ENCODE peak calls at places on chromosome 15, in seven cellular contexts. M is GM12865; X is IMR-90; U is kidney epithelial cell; Y is CD4-positive, CD25-positive, alpha-beta regulatory T cell; B is prostate gland; Q is thyroid gland. H is an unnamed sample.

GRCh38 chr15:101549647-101550046 is 60.1 kb upstream of the PCSK6 start:
- DNase-seq in B (no peak), X (no peak), U (no peak), Q (no peak), Y (no peak), M (no peak), H (no peak)

GRCh38 chr15:65970937-65971740 is 101.8 kb downstream of the RAB11A start:
- DNase-seq in Q (no peak), Y (no peak), X (peak; percentile 2), B (no peak), M (no peak), U (no peak), H (no peak)

GRCh38 chr15:38308797-38309196 is 56.2 kb downstream of the SPRED1 start:
- DNase-seq in Q (no peak), M (peak; percentile 55), Y (peak; percentile 17), U (no peak), B (no peak), X (no peak), H (peak; percentile 25)

GRCh38 chr15:68818671-68819450 is 1.8 kb downstream of the ANP32A start:
- DNase-seq in M (peak; percentile 69), X (no peak), B (peak; percentile 33), Y (no peak), U (no peak), Q (peak; percentile 50), H (no peak)

GRCh38 chr15:65762399-65762798 is 29.7 kb downstream of the DENND4A start:
- DNase-seq in Q (no peak), M (no peak), Y (no peak), X (no peak), B (no peak), U (no peak), H (no peak)

GRCh38 chr15:45116482-45117326 is 2.6 kb downstream of the DUOXA2 start:
- DNase-seq in X (no peak), B (no peak), Y (no peak), M (no peak), Q (peak; percentile 76), U (no peak), H (no peak)

GRCh38 chr15:60774829-60775228 is 295.9 kb upstream of the ICE2 start:
- DNase-seq in X (no peak), Q (no peak), Y (no peak), U (no peak), B (no peak), M (no peak), H (no peak)

GRCh38 chr15:48149858-48150257 is 28.2 kb downstream of the MYEF2 start:
- DNase-seq in U (peak; percentile 12), B (no peak), Q (no peak), X (peak; percentile 83), Y (no peak), M (no peak), H (no peak)

GRCh38 chr15:75328493-75329314 is 7.2 kb upstream of the COMMD4 start:
- DNase-seq in M (no peak), U (no peak), Q (no peak), X (no peak), B (no peak), Y (no peak), H (no peak)

GRCh38 chr15:83970290-83970890 is 265.2 kb upstream of the GOLGA6L4 start:
- DNase-seq in U (no peak), B (no peak), M (no peak), X (no peak), Y (no peak), Q (no peak), H (no peak)

GRCh38 chr15:100910556-100910955 is 8.6 kb upstream of the LRRK1 start:
- DNase-seq in U (no peak), X (no peak), B (no peak), Q (no peak), Y (no peak), M (no peak), H (no peak)

GRCh38 chr15:36175181-36175750 is 404.2 kb upstream of the CDIN1 start:
- DNase-seq in U (no peak), B (no peak), Y (no peak), M (no peak), Q (no peak), X (no peak), H (no peak)

GRCh38 chr15:42490246-42490742 is 647 bp downstream of the ZNF106 start:
- DNase-seq in B (no peak), Y (peak; percentile 29), M (no peak), Q (no peak), X (peak; percentile 4), U (no peak), H (no peak)

GRCh38 chr15:90213123-90213817 is 12.1 kb downstream of the SEMA4B start:
- DNase-seq in Q (peak; percentile 91), X (no peak), M (peak; percentile 37), U (no peak), Y (no peak), B (peak; percentile 51), H (no peak)

GRCh38 chr15:50377867-50378751 is 23.1 kb upstream of the GABPB1 start:
- DNase-seq in U (no peak), Q (peak; percentile 30), X (no peak), Y (no peak), B (no peak), M (peak; percentile 90), H (no peak)

GRCh38 chr15:57865294-57865693 is 158.8 kb downstream of the POLR2M start:
- DNase-seq in B (no peak), M (peak; percentile 5), Y (no peak), Q (peak; percentile 3), U (no peak), X (no peak), H (peak; percentile 11)

GRCh38 chr15:44082558-44083151 is 112.4 kb downstream of the FRMD5 start:
- DNase-seq in M (no peak), Y (no peak), U (no peak), X (peak; percentile 32), Q (no peak), B (no peak), H (no peak)
- H3K4me3 ChIP-seq in M (no peak overlapping the region), Y (no peak overlapping the region), U (no peak overlapping the region), X (no peak overlapping the region), Q (no peak overlapping the region), B (no peak overlapping the region), H (no peak overlapping the region)

GRCh38 chr15:31223478-31224350 is 102.9 kb upstream of the KLF13 start:
- DNase-seq in X (no peak), Y (no peak), B (no peak), M (no peak), U (no peak), Q (peak; percentile 72), H (no peak)
- H3K4me3 ChIP-seq in X (no peak overlapping the region), Y (no peak overlapping the region), B (no peak overlapping the region), M (no peak overlapping the region), U (no peak overlapping the region), Q (no peak overlapping the region), H (no peak overlapping the region)

GRCh38 chr15:40372966-40373365 is 9.6 kb upstream of the KNSTRN start:
- DNase-seq in Y (no peak), Q (no peak), M (no peak), B (no peak), X (peak; percentile 49), U (no peak), H (no peak)
- H3K4me3 ChIP-seq in Y (no peak overlapping the region), Q (no peak overlapping the region), M (no peak overlapping the region), B (no peak overlapping the region), X (no peak overlapping the region), U (no peak overlapping the region), H (no peak overlapping the region)

GRCh38 chr15:56242576-56243116 is 1.0 kb downstream of the RFX7 start:
- DNase-seq in U (no peak), Q (no peak), M (no peak), Y (peak; percentile 9), X (no peak), B (no peak), H (peak; percentile 23)

GRCh38 chr15:56244811-56245576 is 1.3 kb upstream of the RFX7 start:
- DNase-seq in X (no peak), Q (peak; percentile 15), U (no peak), B (peak; percentile 4), Y (peak; percentile 32), M (peak; percentile 78), H (peak; percentile 75)

GRCh38 chr15:56243774-56244236 is at the start of gene RFX7:
- DNase-seq in X (peak; percentile 73), Y (peak; percentile 77), U (peak; percentile 29), M (peak; percentile 85), Q (peak; percentile 79), B (peak; percentile 53), H (peak; percentile 70)

GRCh38 chr15:56243117-56243773 is 434 bp downstream of the RFX7 start:
- DNase-seq in B (peak; percentile 33), U (no peak), M (peak; percentile 66), X (peak; percentile 26), Y (peak; percentile 12), Q (peak; percentile 44), H (peak; percentile 66)

GRCh38 chr15:56244237-56244810 is 645 bp upstream of the RFX7 start:
- DNase-seq in M (peak; percentile 86), X (peak; percentile 67), Q (peak; percentile 55), Y (no peak), U (peak; percentile 35), B (peak; percentile 59), H (peak; percentile 91)
- H3K4me3 ChIP-seq in M (peak overlapping the region; percentile 73), X (peak overlapping the region; percentile 89), Q (peak overlapping the region; percentile 82), Y (peak overlapping the region; percentile 91), U (peak overlapping the region; percentile 88), B (peak overlapping the region; percentile 90), H (peak overlapping the region; percentile 87)

DNA sequence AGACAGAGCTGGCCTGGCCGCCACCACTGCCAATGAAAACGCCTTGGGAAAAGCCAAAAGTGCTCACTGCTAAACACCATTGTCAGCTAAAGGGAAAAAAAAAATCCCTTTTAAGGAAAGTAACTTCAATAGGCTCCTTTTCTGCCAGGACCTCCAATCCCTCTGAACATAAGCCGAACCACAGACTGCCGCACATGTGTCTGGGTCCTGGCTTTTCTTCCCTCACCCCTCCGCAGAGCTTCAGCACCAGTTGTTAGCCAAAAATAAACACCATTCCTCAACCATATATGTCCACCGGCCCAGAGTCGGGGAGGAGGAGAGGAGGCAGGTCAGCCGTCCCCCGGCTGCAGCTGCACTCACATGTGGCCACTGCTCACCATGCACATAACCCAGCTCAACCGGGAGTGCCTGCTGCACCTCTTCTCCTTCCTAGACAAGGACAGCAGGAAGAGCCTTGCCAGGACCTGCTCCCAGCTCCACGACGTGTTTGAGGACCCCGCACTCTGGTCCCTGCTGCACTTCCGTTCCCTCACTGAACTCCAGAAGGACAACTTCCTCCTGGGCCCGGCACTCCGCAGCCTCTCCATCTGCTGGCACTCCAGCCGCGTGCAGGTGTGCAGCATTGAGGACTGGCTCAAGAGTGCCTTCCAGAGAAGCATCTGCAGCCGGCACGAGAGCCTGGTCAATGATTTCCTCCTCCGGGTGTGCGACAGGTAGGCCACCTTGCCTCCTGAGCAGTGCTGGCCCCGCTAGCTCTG is at the start of gene FBXL22:
- DNase-seq in U (no peak), Q (peak; percentile 41), Y (no peak), X (peak; percentile 84), B (peak; percentile 32), M (no peak), H (no peak)
- H3K4me3 ChIP-seq in U (no peak within 1 kb of the TSS), Q (no peak within 1 kb of the TSS), Y (no peak within 1 kb of the TSS), X (no peak within 1 kb of the TSS), B (peak within 1 kb of the TSS; percentile 4), M (no peak within 1 kb of the TSS), H (no peak within 1 kb of the TSS)

H was measured in Jurkat, Clone E6-1.